ENCODE peak calls at places on chromosome 4, in ten cellular contexts. One of them, this sample, is unnamed.

GRCh38 chr4:72827968-72828367 is 241.5 kb downstream of the COX18 start:
- DNase-seq in heart left ventricle: no peak
- DNase-seq in sigmoid colon: no peak
- DNase-seq in thyroid gland: no peak
- DNase-seq in right lobe of liver: no peak
- DNase-seq in tibial nerve: no peak
- DNase-seq in K562: no peak
- DNase-seq in adrenal gland: no peak
- DNase-seq in suprapubic skin: no peak
- DNase-seq in transverse colon: no peak
- DNase-seq in this sample: no peak

GRCh38 chr4:34771632-34772031 is 1472.7 kb downstream of the ARAP2 start:
- DNase-seq in heart left ventricle: no peak
- DNase-seq in sigmoid colon: no peak
- DNase-seq in thyroid gland: no peak
- DNase-seq in right lobe of liver: no peak
- DNase-seq in tibial nerve: no peak
- DNase-seq in K562: no peak
- DNase-seq in adrenal gland: no peak
- DNase-seq in suprapubic skin: no peak
- DNase-seq in transverse colon: no peak
- DNase-seq in this sample: no peak

GRCh38 chr4:100372432-100372831 is 145.4 kb downstream of the EMCN start:
- DNase-seq in heart left ventricle: no peak
- DNase-seq in sigmoid colon: no peak
- DNase-seq in thyroid gland: no peak
- DNase-seq in right lobe of liver: no peak
- DNase-seq in tibial nerve: no peak
- DNase-seq in K562: no peak
- DNase-seq in adrenal gland: no peak
- DNase-seq in suprapubic skin: no peak
- DNase-seq in transverse colon: no peak
- DNase-seq in this sample: no peak

GRCh38 chr4:182955411-182955810 is 38.2 kb upstream of the DCTD start:
- DNase-seq in heart left ventricle: no peak
- DNase-seq in sigmoid colon: no peak
- DNase-seq in thyroid gland: no peak
- DNase-seq in right lobe of liver: no peak
- DNase-seq in tibial nerve: no peak
- DNase-seq in K562: no peak
- DNase-seq in adrenal gland: no peak
- DNase-seq in suprapubic skin: no peak
- DNase-seq in transverse colon: no peak
- DNase-seq in this sample: no peak

GRCh38 chr4:152448038-152448437 is 87.9 kb downstream of the FBXW7 start:
- DNase-seq in heart left ventricle: no peak
- DNase-seq in sigmoid colon: no peak
- DNase-seq in thyroid gland: peak; percentile 22
- DNase-seq in right lobe of liver: no peak
- DNase-seq in tibial nerve: no peak
- DNase-seq in K562: no peak
- DNase-seq in adrenal gland: no peak
- DNase-seq in suprapubic skin: no peak
- DNase-seq in transverse colon: no peak
- DNase-seq in this sample: no peak

GRCh38 chr4:145731026-145731425 is 51.1 kb downstream of the C4orf51 start:
- DNase-seq in heart left ventricle: no peak
- DNase-seq in sigmoid colon: no peak
- DNase-seq in thyroid gland: no peak
- DNase-seq in right lobe of liver: peak; percentile 30
- DNase-seq in tibial nerve: no peak
- DNase-seq in K562: no peak
- DNase-seq in adrenal gland: no peak
- DNase-seq in suprapubic skin: no peak
- DNase-seq in transverse colon: peak; percentile 60
- DNase-seq in this sample: no peak

GRCh38 chr4:93201471-93201870 is 627.1 kb upstream of the ATOH1 start:
- DNase-seq in heart left ventricle: no peak
- DNase-seq in sigmoid colon: no peak
- DNase-seq in thyroid gland: no peak
- DNase-seq in right lobe of liver: no peak
- DNase-seq in tibial nerve: no peak
- DNase-seq in K562: no peak
- DNase-seq in adrenal gland: no peak
- DNase-seq in suprapubic skin: no peak
- DNase-seq in transverse colon: no peak
- DNase-seq in this sample: no peak

GRCh38 chr4:128635141-128635911 is 174.2 kb upstream of the JADE1 start:
- DNase-seq in heart left ventricle: peak; percentile 86
- DNase-seq in sigmoid colon: no peak
- DNase-seq in thyroid gland: peak; percentile 24
- DNase-seq in right lobe of liver: peak; percentile 69
- DNase-seq in tibial nerve: no peak
- DNase-seq in K562: peak; percentile 42
- DNase-seq in adrenal gland: no peak
- DNase-seq in suprapubic skin: no peak
- DNase-seq in transverse colon: peak; percentile 50
- DNase-seq in this sample: no peak

GRCh38 chr4:8671712-8672290 is 79.2 kb downstream of the CPZ start:
- DNase-seq in heart left ventricle: no peak
- DNase-seq in sigmoid colon: peak; percentile 24
- DNase-seq in thyroid gland: no peak
- DNase-seq in right lobe of liver: no peak
- DNase-seq in tibial nerve: no peak
- DNase-seq in K562: no peak
- DNase-seq in adrenal gland: no peak
- DNase-seq in suprapubic skin: no peak
- DNase-seq in transverse colon: no peak
- DNase-seq in this sample: no peak

GRCh38 chr4:8674311-8674885 is 81.8 kb downstream of the CPZ start:
- DNase-seq in heart left ventricle: no peak
- DNase-seq in sigmoid colon: peak; percentile 40
- DNase-seq in thyroid gland: no peak
- DNase-seq in right lobe of liver: no peak
- DNase-seq in tibial nerve: no peak
- DNase-seq in K562: no peak
- DNase-seq in adrenal gland: no peak
- DNase-seq in suprapubic skin: no peak
- DNase-seq in transverse colon: no peak
- DNase-seq in this sample: no peak

GRCh38 chr4:8675383-8675782 is 82.8 kb downstream of the CPZ start:
- DNase-seq in heart left ventricle: no peak
- DNase-seq in sigmoid colon: peak; percentile 55
- DNase-seq in thyroid gland: peak; percentile 10
- DNase-seq in right lobe of liver: no peak
- DNase-seq in tibial nerve: no peak
- DNase-seq in K562: peak; percentile 63
- DNase-seq in adrenal gland: no peak
- DNase-seq in suprapubic skin: no peak
- DNase-seq in transverse colon: no peak
- DNase-seq in this sample: peak; percentile 28

GRCh38 chr4:8675906-8676305 is 83.3 kb downstream of the CPZ start:
- DNase-seq in heart left ventricle: no peak
- DNase-seq in sigmoid colon: peak; percentile 26
- DNase-seq in thyroid gland: no peak
- DNase-seq in right lobe of liver: no peak
- DNase-seq in tibial nerve: no peak
- DNase-seq in K562: no peak
- DNase-seq in adrenal gland: no peak
- DNase-seq in suprapubic skin: no peak
- DNase-seq in transverse colon: no peak
- DNase-seq in this sample: no peak

DNA sequence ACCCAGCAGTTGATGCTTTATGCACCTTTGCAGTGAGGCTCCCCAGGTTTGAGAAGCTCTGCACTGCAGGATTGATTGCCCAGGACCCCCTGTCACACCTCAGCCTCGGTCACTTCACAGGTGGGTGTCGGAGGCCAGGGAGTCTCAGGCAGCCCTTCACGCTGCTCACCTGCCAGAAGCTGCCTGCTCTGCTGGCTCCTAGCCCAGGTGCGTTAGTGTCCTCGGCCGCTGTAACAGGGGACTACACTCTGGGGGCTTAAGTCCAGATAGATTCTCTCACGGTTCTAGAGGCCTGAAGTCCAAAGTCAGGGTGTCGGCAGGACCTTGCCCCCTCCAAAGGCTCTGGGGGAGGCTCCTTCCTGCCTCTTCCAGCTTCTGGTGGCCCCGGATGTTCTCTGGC is 79.9 kb downstream of the CPZ start:
- DNase-seq in heart left ventricle: no peak
- DNase-seq in sigmoid colon: peak; percentile 39
- DNase-seq in thyroid gland: no peak
- DNase-seq in right lobe of liver: no peak
- DNase-seq in tibial nerve: no peak
- DNase-seq in K562: no peak
- DNase-seq in adrenal gland: no peak
- DNase-seq in suprapubic skin: no peak
- DNase-seq in transverse colon: no peak
- DNase-seq in this sample: no peak
- H3K27me3 ChIP-seq in heart left ventricle: peaks cover 8% of the 10 kb centered on the region
- H3K27me3 ChIP-seq in sigmoid colon: no peaks in the 10 kb centered on the region
- H3K27me3 ChIP-seq in thyroid gland: no peaks in the 10 kb centered on the region
- H3K27me3 ChIP-seq in right lobe of liver: no peaks in the 10 kb centered on the region
- H3K27me3 ChIP-seq in tibial nerve: no peaks in the 10 kb centered on the region
- H3K27me3 ChIP-seq in K562: peaks cover 13% of the 10 kb centered on the region
- H3K27me3 ChIP-seq in adrenal gland: no peaks in the 10 kb centered on the region
- H3K27me3 ChIP-seq in suprapubic skin: peaks cover 35% of the 10 kb centered on the region
- H3K27me3 ChIP-seq in transverse colon: peaks cover 13% of the 10 kb centered on the region
- H3K27me3 ChIP-seq in this sample: no peaks in the 10 kb centered on the region

DNA sequence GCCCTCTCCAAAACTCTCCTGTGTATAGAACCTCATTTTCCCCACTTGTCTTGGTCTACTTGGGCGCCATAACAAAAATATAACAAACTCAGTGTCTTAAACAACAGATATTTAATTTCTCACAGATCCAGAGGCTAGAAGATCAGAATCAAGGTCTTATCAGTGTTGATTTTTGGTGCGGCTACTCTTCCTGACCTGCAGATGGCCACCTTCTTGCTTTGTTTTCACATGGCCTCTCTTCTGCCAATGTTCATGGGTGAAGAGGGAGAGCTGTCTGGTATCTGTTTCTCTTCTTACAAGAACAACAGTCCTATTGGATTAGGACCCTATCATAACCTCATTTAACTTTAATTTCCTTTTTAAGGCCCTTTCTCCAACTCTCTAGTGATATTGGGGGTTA is 177.3 kb downstream of the PABPC4L start:
- DNase-seq in heart left ventricle: no peak
- DNase-seq in sigmoid colon: no peak
- DNase-seq in thyroid gland: no peak
- DNase-seq in right lobe of liver: no peak
- DNase-seq in tibial nerve: no peak
- DNase-seq in K562: no peak
- DNase-seq in adrenal gland: no peak
- DNase-seq in suprapubic skin: no peak
- DNase-seq in transverse colon: no peak
- DNase-seq in this sample: no peak
- TF ChIP-seq CTCF in heart left ventricle: no peak
- TF ChIP-seq CTCF in sigmoid colon: no peak
- TF ChIP-seq CTCF in thyroid gland: no peak
- TF ChIP-seq CTCF in right lobe of liver: peak; percentile 13
- TF ChIP-seq CTCF in tibial nerve: no peak
- TF ChIP-seq CTCF in K562: no peak
- TF ChIP-seq CTCF in adrenal gland: peak; percentile 14
- TF ChIP-seq CTCF in suprapubic skin: no peak
- TF ChIP-seq CTCF in transverse colon: no peak
- TF ChIP-seq CTCF in this sample: no peak

GRCh38 chr4:74656596-74656995 is 137.7 kb downstream of the BTC start:
- DNase-seq in heart left ventricle: no peak
- DNase-seq in sigmoid colon: no peak
- DNase-seq in thyroid gland: no peak
- DNase-seq in right lobe of liver: no peak
- DNase-seq in tibial nerve: no peak
- DNase-seq in K562: no peak
- DNase-seq in adrenal gland: no peak
- DNase-seq in suprapubic skin: no peak
- DNase-seq in transverse colon: no peak
- DNase-seq in this sample: no peak

GRCh38 chr4:74653331-74654229 is 140.7 kb downstream of the BTC start:
- DNase-seq in heart left ventricle: no peak
- DNase-seq in sigmoid colon: no peak
- DNase-seq in thyroid gland: no peak
- DNase-seq in right lobe of liver: no peak
- DNase-seq in tibial nerve: no peak
- DNase-seq in K562: no peak
- DNase-seq in adrenal gland: no peak
- DNase-seq in suprapubic skin: no peak
- DNase-seq in transverse colon: no peak
- DNase-seq in this sample: no peak

GRCh38 chr4:74651198-74651597 is 143.1 kb downstream of the BTC start:
- DNase-seq in heart left ventricle: no peak
- DNase-seq in sigmoid colon: no peak
- DNase-seq in thyroid gland: no peak
- DNase-seq in right lobe of liver: no peak
- DNase-seq in tibial nerve: no peak
- DNase-seq in K562: no peak
- DNase-seq in adrenal gland: no peak
- DNase-seq in suprapubic skin: no peak
- DNase-seq in transverse colon: no peak
- DNase-seq in this sample: no peak

GRCh38 chr4:74658114-74658513 is 136.2 kb downstream of the BTC start:
- DNase-seq in heart left ventricle: no peak
- DNase-seq in sigmoid colon: no peak
- DNase-seq in thyroid gland: no peak
- DNase-seq in right lobe of liver: no peak
- DNase-seq in tibial nerve: no peak
- DNase-seq in K562: no peak
- DNase-seq in adrenal gland: no peak
- DNase-seq in suprapubic skin: no peak
- DNase-seq in transverse colon: no peak
- DNase-seq in this sample: no peak

GRCh38 chr4:74654230-74654681 is 140.1 kb downstream of the BTC start:
- DNase-seq in heart left ventricle: no peak
- DNase-seq in sigmoid colon: no peak
- DNase-seq in thyroid gland: no peak
- DNase-seq in right lobe of liver: no peak
- DNase-seq in tibial nerve: no peak
- DNase-seq in K562: no peak
- DNase-seq in adrenal gland: no peak
- DNase-seq in suprapubic skin: no peak
- DNase-seq in transverse colon: no peak
- DNase-seq in this sample: no peak
- TF ChIP-seq POLR2A in heart left ventricle: no peak
- TF ChIP-seq POLR2A in sigmoid colon: no peak
- TF ChIP-seq POLR2A in thyroid gland: no peak
- TF ChIP-seq POLR2A in right lobe of liver: no peak
- TF ChIP-seq POLR2A in tibial nerve: no peak
- TF ChIP-seq POLR2A in K562: no peak
- TF ChIP-seq POLR2A in adrenal gland: no peak
- TF ChIP-seq POLR2A in suprapubic skin: no peak
- TF ChIP-seq POLR2A in transverse colon: no peak
- TF ChIP-seq POLR2A in this sample: no peak

DNA sequence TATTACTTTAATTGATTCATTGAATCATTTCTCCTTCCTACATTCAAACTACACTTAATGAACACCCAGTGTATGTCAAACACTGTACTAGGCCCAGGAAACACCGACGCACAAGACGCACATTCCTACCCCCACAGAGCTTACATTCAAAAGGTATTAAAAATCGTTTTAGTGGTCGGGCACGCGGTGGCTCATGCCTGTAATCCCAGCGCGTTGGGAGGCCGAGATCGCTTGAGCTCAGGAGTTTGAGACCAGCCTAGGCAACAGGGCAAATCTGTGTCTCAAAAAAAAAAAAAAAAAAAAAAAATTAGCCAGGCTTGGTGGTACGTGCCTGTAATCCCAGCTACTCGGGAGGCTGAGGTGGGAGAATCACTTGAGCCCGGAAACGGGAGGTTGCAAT is 6.4 kb upstream of the NEUROG2 start:
- DNase-seq in heart left ventricle: no peak
- DNase-seq in sigmoid colon: no peak
- DNase-seq in thyroid gland: no peak
- DNase-seq in right lobe of liver: no peak
- DNase-seq in tibial nerve: no peak
- DNase-seq in K562: no peak
- DNase-seq in adrenal gland: no peak
- DNase-seq in suprapubic skin: no peak
- DNase-seq in transverse colon: no peak
- DNase-seq in this sample: no peak
- H3K27me3 ChIP-seq in heart left ventricle: peaks cover 96% of the 10 kb centered on the region
- H3K27me3 ChIP-seq in sigmoid colon: peaks cover 49% of the 10 kb centered on the region
- H3K27me3 ChIP-seq in thyroid gland: peaks cover 76% of the 10 kb centered on the region
- H3K27me3 ChIP-seq in right lobe of liver: peaks cover 32% of the 10 kb centered on the region
- H3K27me3 ChIP-seq in tibial nerve: peaks cover 2% of the 10 kb centered on the region
- H3K27me3 ChIP-seq in K562: peaks cover 36% of the 10 kb centered on the region
- H3K27me3 ChIP-seq in adrenal gland: peaks cover 71% of the 10 kb centered on the region
- H3K27me3 ChIP-seq in suprapubic skin: peaks cover 92% of the 10 kb centered on the region
- H3K27me3 ChIP-seq in transverse colon: peaks cover 99% of the 10 kb centered on the region
- H3K27me3 ChIP-seq in this sample: peaks cover 6% of the 10 kb centered on the region

This sample was measured in ovary.